ENCODE peak calls at places on chromosomes 4 and X, in four cellular contexts. D is right lobe of liver, R is A549, W is PC-3. A is an unnamed sample.

GRCh38 chr4:71132486-71132885 is 139.0 kb downstream of the DCK start:
- DNase-seq in D (no peak), W (no peak), R (no peak), A (no peak)

GRCh38 chr4:157270108-157270507 is 49.6 kb downstream of the GRIA2 start:
- DNase-seq in R (no peak), W (no peak), D (no peak), A (no peak)

GRCh38 chr4:152536545-152537182 is 772 bp upstream of the FBXW7 start:
- DNase-seq in W (peak; percentile 39), R (peak; percentile 23), D (no peak), A (no peak)

GRCh38 chrX:53094584-53094908 is 604 bp downstream of the KANTR start:
- DNase-seq in R (no peak), D (no peak), W (no peak), A (no peak)

GRCh38 chrX:7028246-7028645 is 119.3 kb upstream of the STS start:
- DNase-seq in W (no peak), R (no peak), D (no peak), A (no peak)

GRCh38 chr4:74189331-74190043 is 31.6 kb downstream of the MTHFD2L start:
- DNase-seq in W (peak; percentile 79), R (peak; percentile 32), D (no peak), A (peak; percentile 13)

GRCh38 chr4:47145630-47146029 is 114.3 kb downstream of the GABRB1 start:
- DNase-seq in D (no peak), R (no peak), W (no peak), A (no peak)

GRCh38 chr4:105626846-105627245 is 74.4 kb downstream of the ARHGEF38 start:
- DNase-seq in R (no peak), W (no peak), D (no peak), A (no peak)

GRCh38 chrX:141903400-141904155 is at the start of gene MAGEC1:
- DNase-seq in D (no peak), R (no peak), W (no peak), A (no peak)

GRCh38 chr4:93199492-93199891 is 629.1 kb upstream of the ATOH1 start:
- DNase-seq in W (peak; percentile 61), R (peak; percentile 15), D (no peak), A (peak; percentile 38)

GRCh38 chr4:186146443-186146842 is 41.9 kb downstream of the FAM149A start:
- DNase-seq in D (no peak), R (no peak), W (no peak), A (no peak)

GRCh38 chr4:87419578-87420249 is 2.7 kb upstream of the NUDT9 start:
- DNase-seq in D (no peak), R (no peak), W (peak; percentile 73), A (no peak)

GRCh38 chrX:54246866-54247265 is 63.8 kb upstream of the FAM120C start:
- DNase-seq in W (no peak), R (no peak), D (no peak), A (no peak)

GRCh38 chr4:84529169-84529751 is 30.2 kb upstream of the NKX6-1 start:
- DNase-seq in R (peak; percentile 13), W (peak; percentile 65), D (no peak), A (no peak)

GRCh38 chrX:39915596-39915995 is 182.2 kb downstream of the BCOR start:
- DNase-seq in D (no peak), R (no peak), W (no peak), A (no peak)

GRCh38 chr4:56132835-56133234 is 184.1 kb downstream of the CEP135 start:
- DNase-seq in R (no peak), D (no peak), W (no peak), A (no peak)

GRCh38 chr4:74440356-74440755 is 4.6 kb upstream of the AREG start:
- DNase-seq in W (no peak), D (no peak), R (no peak), A (no peak)

GRCh38 chr4:119300072-119300387 is 21.9 kb downstream of the FABP2 start:
- DNase-seq in R (peak; percentile 10), W (peak; percentile 25), D (peak; percentile 54), A (no peak)

DNA sequence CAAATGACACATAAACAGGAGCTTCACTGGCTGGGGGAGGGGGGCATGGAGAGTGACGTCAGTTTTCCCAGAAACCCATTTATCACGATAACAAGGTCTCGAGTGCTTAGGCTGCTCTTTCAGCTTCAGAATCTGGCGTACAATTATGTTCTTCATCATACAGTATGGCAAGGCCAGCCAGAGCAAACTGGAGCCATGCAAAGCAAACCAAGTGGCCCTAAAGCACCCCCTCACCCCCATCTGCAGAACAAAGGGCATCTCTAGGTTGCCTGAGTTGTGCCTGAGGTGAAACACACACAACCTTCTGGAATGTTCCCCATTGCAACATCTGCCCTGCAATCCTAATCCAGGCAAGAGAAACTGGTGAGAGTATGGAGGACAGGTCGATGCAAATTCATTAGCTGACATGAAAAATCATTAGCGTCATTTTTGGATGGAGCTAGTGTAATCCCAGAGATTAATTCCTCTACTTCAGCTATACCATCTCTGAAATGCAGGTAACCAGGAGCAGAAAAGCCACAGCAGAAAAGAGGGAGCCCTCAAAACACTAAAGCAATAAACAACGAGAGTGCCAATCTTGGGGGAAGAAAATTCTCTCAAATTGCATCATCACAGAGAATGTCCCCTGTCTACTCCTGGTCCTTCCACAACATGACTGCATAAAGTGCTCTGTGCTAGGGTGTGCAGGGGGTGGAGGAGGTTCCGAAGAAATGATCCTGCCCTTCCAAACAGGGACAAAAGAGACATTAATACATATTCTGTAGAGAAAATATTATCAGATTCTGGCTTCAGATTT is 1.8 kb downstream of the SEPTIN6 start:
- DNase-seq in W (no peak), D (peak; percentile 72), R (no peak), A (no peak)
- H3K4me1 ChIP-seq in W (peaks cover 11% of the 10 kb centered on the region), D (no peaks in the 10 kb centered on the region), R (peaks cover 11% of the 10 kb centered on the region), A (peaks cover 4% of the 10 kb centered on the region)

GRCh38 chr4:133150643-133151300 is 1.7 kb downstream of the PCDH10 start:
- DNase-seq in D (no peak), R (no peak), W (no peak), A (no peak)
- H3K9me3 ChIP-seq in D (no peaks in the 10 kb centered on the region), R (no peaks in the 10 kb centered on the region), W (no peaks in the 10 kb centered on the region), A (peaks cover 6% of the 10 kb centered on the region)

GRCh38 chr4:48342559-48342878 is 1.2 kb downstream of the SLAIN2 start:
- DNase-seq in R (no peak), W (no peak), D (no peak), A (no peak)
- H3K4me1 ChIP-seq in R (peaks cover 24% of the 10 kb centered on the region), W (peaks cover 41% of the 10 kb centered on the region), D (peaks cover 12% of the 10 kb centered on the region), A (no peaks in the 10 kb centered on the region)

GRCh38 chr4:29861307-29861706 is 858.9 kb upstream of the PCDH7 start:
- DNase-seq in W (peak; percentile 25), R (no peak), D (no peak), A (no peak)
- H3K9me3 ChIP-seq in W (peaks cover 7% of the 10 kb centered on the region), R (no peaks in the 10 kb centered on the region), D (peaks cover 10% of the 10 kb centered on the region), A (peaks cover 42% of the 10 kb centered on the region)

GRCh38 chrX:132481449-132481848 is 7.4 kb downstream of the MBNL3 start:
- DNase-seq in W (no peak), R (no peak), D (no peak), A (no peak)
- H3K4me1 ChIP-seq in W (peaks cover 20% of the 10 kb centered on the region), R (no peaks in the 10 kb centered on the region), D (peaks cover 8% of the 10 kb centered on the region), A (no peaks in the 10 kb centered on the region)